ENCODE peak calls at places on chromosome 15, in four cellular contexts. S is mammary epithelial cell, V is neural progenitor cell, L is fibroblast of lung. M is an unnamed sample. For H3K4me1, the result is how much of the 10 kb centered on the place peaks cover.

GRCh38 chr15:37020852-37021251 is 79.5 kb downstream of the MEIS2 start:
- DNase-seq in L (no peak), S (no peak), V (no peak), M (no peak)

GRCh38 chr15:94327356-94327936 is 96.1 kb downstream of the MCTP2 start:
- DNase-seq in L (peak), V (peak), S (peak), M (peak)

GRCh38 chr15:65083262-65083701 is 6.7 kb downstream of the KBTBD13 start:
- DNase-seq in V (peak), L (peak), S (no peak), M (no peak)

GRCh38 chr15:84099181-84099580 is 136.4 kb upstream of the GOLGA6L4 start:
- DNase-seq in L (peak), S (peak), V (no peak), M (no peak)

GRCh38 chr15:27092404-27092803 is 121.4 kb downstream of the GABRG3 start:
- DNase-seq in L (peak), V (no peak), S (no peak), M (no peak)

GRCh38 chr15:61049934-61050333 is 179.2 kb downstream of the RORA start:
- DNase-seq in L (peak), V (no peak), S (no peak), M (peak)

GRCh38 chr15:43957724-43958123 is 130.9 kb downstream of the WDR76 start:
- DNase-seq in S (no peak), L (no peak), V (no peak), M (no peak)

GRCh38 chr15:78211189-78211921 is 23.0 kb downstream of the ACSBG1 start:
- DNase-seq in S (no peak), V (no peak), L (no peak), M (no peak)

GRCh38 chr15:88610756-88611231 is 10.3 kb upstream of the AEN start:
- DNase-seq in V (peak), L (peak), S (no peak), M (no peak)

GRCh38 chr15:80618666-80619481 is 76.2 kb upstream of the ABHD17C start:
- DNase-seq in S (no peak), V (no peak), L (no peak), M (no peak)

GRCh38 chr15:99683000-99683670 is 50.1 kb downstream of the LYSMD4 start:
- DNase-seq in S (no peak), V (no peak), L (peak), M (no peak)

GRCh38 chr15:98442379-98442833 is 205.9 kb upstream of the IGF1R start:
- DNase-seq in L (peak), S (peak), V (peak), M (peak)

GRCh38 chr15:48641416-48641815 is 4.1 kb downstream of the FBN1 start:
- DNase-seq in L (no peak), S (peak), V (no peak), M (peak)
- H3K4me1 ChIP-seq in L (under half), S (under half), V (under half), M (under half)

GRCh38 chr15:75024102-75024636 is 779 bp downstream of the PPCDC start:
- DNase-seq in S (peak), L (peak), V (peak), M (no peak)
- H3K4me1 ChIP-seq in S (under half), L (under half), V (under half), M (under half)

GRCh38 chr15:67461735-67462134 is 59.2 kb upstream of the C15orf61 start:
- DNase-seq in L (no peak), V (no peak), S (no peak), M (no peak)

GRCh38 chr15:67460521-67460920 is 60.4 kb upstream of the C15orf61 start:
- DNase-seq in S (no peak), L (no peak), V (no peak), M (no peak)

GRCh38 chr15:67458449-67458848 is 62.5 kb upstream of the C15orf61 start:
- DNase-seq in V (no peak), L (peak), S (no peak), M (no peak)

GRCh38 chr15:67462802-67463201 is 58.1 kb upstream of the C15orf61 start:
- DNase-seq in V (no peak), L (no peak), S (no peak), M (no peak)

DNA sequence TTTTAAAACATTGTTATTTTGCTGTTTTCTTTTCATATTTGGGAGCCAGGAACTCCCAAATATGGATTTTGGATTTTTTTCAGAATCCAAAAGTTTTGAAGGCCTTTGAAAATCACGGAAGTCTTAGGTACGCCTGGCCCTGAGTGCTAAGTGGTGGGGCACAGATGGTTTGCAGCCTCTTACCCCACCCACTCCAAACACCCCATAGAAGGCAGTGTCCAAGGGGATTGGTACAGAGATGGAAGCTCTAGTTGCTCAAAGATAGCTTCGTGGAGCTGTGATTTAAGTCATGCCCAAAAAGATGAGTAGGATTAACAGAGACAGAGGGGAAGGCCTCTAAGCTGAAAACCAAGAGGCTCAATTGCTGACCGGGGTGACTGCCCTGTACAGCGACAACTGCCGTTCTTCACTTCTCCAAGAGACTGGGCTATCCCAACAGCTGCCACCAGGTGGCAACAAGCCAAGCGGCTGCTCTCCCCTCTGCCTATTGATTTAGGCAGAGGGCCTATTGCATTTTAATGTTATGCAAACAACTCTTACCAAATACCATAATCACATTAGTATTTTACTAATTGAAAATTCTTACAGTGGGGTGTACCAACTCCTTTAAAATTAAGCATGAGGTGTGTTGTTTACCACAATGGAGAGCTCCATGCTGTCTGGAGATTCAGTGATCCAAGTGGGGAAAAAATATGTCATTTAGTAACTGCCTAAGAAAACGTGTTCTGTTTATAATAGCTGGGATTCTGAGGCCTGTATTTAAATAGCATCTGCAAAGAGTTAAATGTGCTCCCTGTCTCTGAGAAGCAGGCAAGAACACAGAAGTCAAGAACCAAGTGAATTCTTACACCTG is 64.0 kb upstream of the C15orf61 start:
- DNase-seq in L (peak), S (peak), V (peak), M (peak)
- H3K4me1 ChIP-seq in L (under half), S (under half), V (under half), M (under half)

DNA sequence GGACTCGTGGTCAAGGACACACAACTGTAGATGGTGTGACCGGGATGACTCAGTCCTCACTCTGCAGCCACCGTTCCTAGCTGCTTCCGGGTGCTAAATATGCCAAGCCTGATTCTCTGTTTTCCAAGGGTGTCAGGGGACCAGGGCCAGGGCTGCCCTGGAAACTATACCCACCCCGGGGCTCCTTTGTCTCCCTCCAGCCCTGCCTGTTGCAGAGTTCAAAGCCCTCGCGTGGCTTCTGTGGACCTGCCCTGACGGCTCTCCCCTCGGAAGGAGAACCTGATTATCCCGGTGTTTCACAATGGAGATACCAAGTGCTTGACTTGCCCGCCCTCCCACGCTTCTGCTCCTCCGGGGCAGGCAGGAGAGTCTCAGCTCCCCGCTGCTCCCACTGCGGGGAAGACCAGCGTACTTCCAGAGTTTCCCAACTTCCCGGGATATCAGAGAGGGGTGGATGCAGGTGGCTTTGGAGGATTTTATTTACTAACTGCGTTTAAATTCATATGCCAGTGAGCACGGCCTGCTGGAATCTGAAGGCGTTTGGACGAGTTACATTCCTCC is 125.0 kb downstream of the ASB7 start:
- DNase-seq in L (peak), V (no peak), S (peak), M (no peak)
- H3K4me1 ChIP-seq in L (under half), V (under half), S (half or more), M (under half)

GRCh38 chr15:92909131-92909781 is 9.1 kb downstream of the CHD2 start:
- DNase-seq in L (peak), V (no peak), S (peak), M (no peak)
- H3K4me1 ChIP-seq in L (under half), V (under half), S (under half), M (under half)

DNA sequence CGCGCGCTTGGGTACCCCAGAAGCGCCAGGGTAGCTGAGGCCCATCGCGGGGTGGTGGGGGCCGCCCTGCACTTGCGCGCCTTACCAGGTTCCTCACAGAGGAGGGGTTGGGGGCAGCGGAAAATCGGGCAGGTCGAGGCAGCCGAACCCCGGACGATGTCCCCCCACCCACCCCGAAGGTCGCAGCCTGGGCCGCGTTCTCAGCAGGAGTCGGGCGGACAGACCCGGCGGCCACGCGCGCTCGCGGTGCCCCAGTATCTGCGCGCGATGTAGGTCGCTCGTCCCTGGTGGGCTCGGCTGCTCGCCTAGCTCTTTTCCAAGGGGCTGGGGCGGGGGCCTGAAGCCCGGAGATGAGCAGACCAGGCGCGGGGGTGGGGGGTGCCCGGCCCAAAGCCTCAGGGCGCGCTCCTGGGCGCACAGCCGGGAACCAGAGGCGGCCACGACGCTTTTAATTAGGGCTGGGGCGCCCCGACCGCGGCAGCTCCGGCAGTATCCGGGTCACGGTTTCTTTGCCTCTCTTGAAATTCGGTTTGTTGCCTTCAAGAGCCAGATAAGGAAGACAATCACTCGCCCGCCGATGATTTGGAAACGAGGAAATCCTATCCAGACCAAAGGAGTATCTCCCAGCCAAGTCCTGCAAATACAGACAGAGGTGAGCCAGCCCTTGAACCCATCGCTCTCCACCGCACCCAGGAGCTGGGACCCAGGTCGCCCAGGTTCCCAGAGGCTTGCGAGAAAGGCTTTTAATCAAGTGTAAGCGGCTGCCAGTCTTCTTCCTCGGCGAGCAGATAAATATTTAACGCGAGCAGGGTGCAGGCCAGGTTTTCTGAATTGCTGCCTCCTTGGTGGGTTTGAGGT is 4.6 kb downstream of the SKOR1 start:
- DNase-seq in V (peak), S (no peak), L (no peak), M (no peak)
- H3K4me1 ChIP-seq in V (half or more), S (under half), L (under half), M (under half)

DNA sequence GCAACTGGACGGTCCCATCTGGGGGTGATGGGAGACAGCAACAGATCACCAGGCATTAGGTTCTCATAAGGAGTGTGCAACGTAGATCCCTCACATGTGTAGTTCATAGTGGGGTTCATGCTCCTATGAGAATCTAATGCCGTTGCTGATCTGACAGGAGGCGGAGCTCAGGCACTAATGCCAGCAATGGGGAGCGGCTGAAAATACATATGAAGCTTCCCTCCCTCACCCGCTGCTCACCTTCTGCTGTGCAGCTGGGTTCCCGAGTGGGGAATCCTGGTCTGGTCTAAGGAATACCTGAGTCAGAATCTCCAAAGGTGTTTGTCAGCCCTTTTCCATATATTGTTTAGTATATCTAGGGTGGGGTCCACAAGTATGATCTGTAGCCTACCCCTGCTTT is 52.3 kb downstream of the CHD2 start:
- DNase-seq in L (no peak), S (no peak), V (no peak), M (no peak)
- H3K4me1 ChIP-seq in L (under half), S (under half), V (under half), M (under half)

DNA sequence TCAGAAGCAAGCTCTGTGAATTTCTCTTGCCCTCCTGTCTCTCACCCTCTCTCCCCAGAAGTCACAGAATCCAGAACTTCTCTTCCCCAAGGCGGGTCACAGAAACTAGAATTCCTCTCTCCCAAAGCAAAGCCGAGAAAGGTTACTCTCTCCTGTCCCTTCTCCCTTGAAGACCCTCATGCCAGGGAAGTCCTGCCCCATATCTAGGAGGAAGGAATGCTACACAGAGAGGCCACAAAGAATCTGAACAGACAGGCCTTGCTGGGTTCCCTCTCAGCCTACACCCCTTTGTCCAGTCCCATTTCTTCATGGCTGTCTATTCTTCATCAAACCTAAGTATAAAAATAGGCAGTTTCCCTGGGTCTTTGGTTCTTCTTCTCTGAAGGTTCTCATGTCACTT is 29.8 kb downstream of the ANP32A start:
- DNase-seq in V (no peak), S (no peak), L (no peak), M (no peak)
- H3K4me1 ChIP-seq in V (under half), S (half or more), L (under half), M (under half)

M was measured in small intestine.